ENCODE peak calls at places on chromosomes 1 and 21, in six cellular contexts. N, J, I, F, G and P are unnamed samples.

GRCh38 chr1:109821221-109821669 is 57.5 kb upstream of the EPS8L3 start:
- DNase-seq in F (no peak), N (no peak), I (no peak), G (no peak), J (no peak), P (peak)

GRCh38 chr1:24558902-24559791 is 3.3 kb downstream of the NCMAP start:
- DNase-seq in G (no peak), I (no peak), N (no peak), F (no peak), J (no peak), P (no peak)

GRCh38 chr1:240151126-240151735 is 59.5 kb downstream of the FMN2 start:
- DNase-seq in I (no peak), G (no peak), N (no peak), J (no peak), F (no peak), P (no peak)

GRCh38 chr1:112026018-112026417 is 36.5 kb upstream of the KCND3 start:
- DNase-seq in G (no peak), F (no peak), I (no peak), N (no peak), J (no peak), P (no peak)

GRCh38 chr1:2046225-2046917 is 3.8 kb upstream of the PRKCZ start:
- DNase-seq in F (peak), I (no peak), J (no peak), G (no peak), N (no peak), P (no peak)

GRCh38 chr1:9542425-9542824 is 3.2 kb downstream of the SLC25A33 start:
- DNase-seq in F (no peak), J (no peak), N (no peak), I (no peak), G (no peak), P (no peak)

GRCh38 chr1:156511656-156512055 is 11.1 kb upstream of the MEF2D start:
- DNase-seq in I (no peak), J (no peak), G (no peak), F (no peak), N (no peak), P (no peak)

GRCh38 chr1:237814319-237814924 is 76.3 kb downstream of the ZP4 start:
- DNase-seq in I (no peak), J (no peak), F (no peak), N (no peak), G (no peak), P (no peak)

GRCh38 chr21:21283810-21284209 is 285.6 kb downstream of the NCAM2 start:
- DNase-seq in N (no peak), F (no peak), I (no peak), J (no peak), G (no peak), P (no peak)

GRCh38 chr1:14390816-14391215 is 207.7 kb upstream of the KAZN start:
- DNase-seq in G (no peak), J (no peak), F (no peak), N (no peak), I (no peak), P (no peak)

GRCh38 chr1:213231795-213232231 is 180.8 kb downstream of the RPS6KC1 start:
- DNase-seq in G (no peak), F (no peak), I (no peak), J (no peak), N (no peak), P (no peak)

GRCh38 chr1:169081503-169082123 is 24.9 kb upstream of the ATP1B1 start:
- DNase-seq in N (no peak), G (no peak), F (no peak), I (no peak), J (no peak), P (no peak)

GRCh38 chr1:23607944-23608343 is 48.6 kb upstream of the ID3 start:
- DNase-seq in N (no peak), J (no peak), G (no peak), F (no peak), I (no peak), P (no peak)